ENCODE peak calls at places on chromosomes 16 and 17, in nine cellular contexts. One of them, this sample, is unnamed.
A peak's percentile ranks its signal among the peaks of the same experiment; 100 is the strongest.

GRCh38 chr17:68600881-68601564 is at the start of gene FAM20A:
- DNase-seq in tibial artery: no peak
- DNase-seq in cardiac muscle cell: no peak
- DNase-seq in AG04450: no peak
- DNase-seq in IMR-90: no peak
- DNase-seq in A549: peak; percentile 45
- DNase-seq in sigmoid colon: no peak
- DNase-seq in K562: no peak
- DNase-seq in fibroblast of lung: no peak
- DNase-seq in this sample: peak; percentile 12

GRCh38 chr17:70288540-70289290 is 119.4 kb downstream of the KCNJ2 start:
- DNase-seq in tibial artery: no peak
- DNase-seq in cardiac muscle cell: peak; percentile 22
- DNase-seq in AG04450: no peak
- DNase-seq in IMR-90: no peak
- DNase-seq in A549: no peak
- DNase-seq in sigmoid colon: no peak
- DNase-seq in K562: no peak
- DNase-seq in fibroblast of lung: no peak
- DNase-seq in this sample: no peak

GRCh38 chr16:2475413-2476344 is 752 bp downstream of the TBC1D24 start:
- DNase-seq in tibial artery: no peak
- DNase-seq in cardiac muscle cell: no peak
- DNase-seq in AG04450: no peak
- DNase-seq in IMR-90: no peak
- DNase-seq in A549: peak; percentile 21
- DNase-seq in sigmoid colon: no peak
- DNase-seq in K562: peak; percentile 45
- DNase-seq in fibroblast of lung: no peak
- DNase-seq in this sample: no peak

GRCh38 chr16:46577988-46578579 is 43.1 kb downstream of the SHCBP1 start:
- DNase-seq in tibial artery: no peak
- DNase-seq in cardiac muscle cell: no peak
- DNase-seq in AG04450: no peak
- DNase-seq in IMR-90: no peak
- DNase-seq in A549: no peak
- DNase-seq in sigmoid colon: no peak
- DNase-seq in K562: no peak
- DNase-seq in fibroblast of lung: no peak
- DNase-seq in this sample: no peak

GRCh38 chr16:84368327-84368996 is at the start of gene ATP2C2:
- DNase-seq in tibial artery: no peak
- DNase-seq in cardiac muscle cell: no peak
- DNase-seq in AG04450: no peak
- DNase-seq in IMR-90: no peak
- DNase-seq in A549: no peak
- DNase-seq in sigmoid colon: no peak
- DNase-seq in K562: no peak
- DNase-seq in fibroblast of lung: no peak
- DNase-seq in this sample: no peak

GRCh38 chr16:56451753-56452689 is 667 bp downstream of the OGFOD1 start:
- DNase-seq in tibial artery: peak; percentile 26
- DNase-seq in cardiac muscle cell: peak; percentile 32
- DNase-seq in AG04450: no peak
- DNase-seq in IMR-90: peak; percentile 31
- DNase-seq in A549: peak; percentile 35
- DNase-seq in sigmoid colon: no peak
- DNase-seq in K562: peak; percentile 24
- DNase-seq in fibroblast of lung: peak; percentile 45
- DNase-seq in this sample: peak; percentile 65

GRCh38 chr17:67227488-67227887 is 17.5 kb downstream of the HELZ start:
- DNase-seq in tibial artery: no peak
- DNase-seq in cardiac muscle cell: peak; percentile 53
- DNase-seq in AG04450: no peak
- DNase-seq in IMR-90: peak; percentile 28
- DNase-seq in A549: no peak
- DNase-seq in sigmoid colon: no peak
- DNase-seq in K562: no peak
- DNase-seq in fibroblast of lung: peak; percentile 46
- DNase-seq in this sample: no peak

GRCh38 chr16:27251561-27252205 is 16.9 kb downstream of the NSMCE1 start:
- DNase-seq in tibial artery: no peak
- DNase-seq in cardiac muscle cell: no peak
- DNase-seq in AG04450: no peak
- DNase-seq in IMR-90: no peak
- DNase-seq in A549: no peak
- DNase-seq in sigmoid colon: no peak
- DNase-seq in K562: no peak
- DNase-seq in fibroblast of lung: no peak
- DNase-seq in this sample: no peak

GRCh38 chr17:80264048-80264792 is 3.6 kb downstream of the RNF213 start:
- DNase-seq in tibial artery: no peak
- DNase-seq in cardiac muscle cell: no peak
- DNase-seq in AG04450: no peak
- DNase-seq in IMR-90: no peak
- DNase-seq in A549: no peak
- DNase-seq in sigmoid colon: no peak
- DNase-seq in K562: no peak
- DNase-seq in fibroblast of lung: no peak
- DNase-seq in this sample: no peak

DNA sequence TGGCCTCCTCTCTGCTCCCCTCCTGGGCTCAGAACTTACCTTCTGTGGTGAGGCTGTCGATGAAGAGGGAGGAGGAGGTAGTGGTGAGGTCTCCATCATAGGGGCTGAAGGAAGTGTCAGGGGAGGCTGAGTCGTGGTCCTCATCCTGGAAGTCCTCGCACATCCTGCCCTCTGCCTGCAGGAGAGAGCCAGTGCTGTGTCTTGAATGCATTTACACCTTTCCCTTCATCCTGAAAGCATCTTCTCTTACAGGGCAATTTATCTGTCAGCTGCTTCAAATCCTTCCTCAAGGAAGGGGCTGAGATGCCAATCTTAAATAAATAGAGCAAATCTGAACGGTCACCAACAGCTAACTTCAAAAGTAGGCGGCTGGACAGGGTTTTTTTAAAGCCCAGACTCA is 73.6 kb downstream of the PLXDC1 start:
- DNase-seq in tibial artery: no peak
- DNase-seq in cardiac muscle cell: no peak
- DNase-seq in AG04450: no peak
- DNase-seq in IMR-90: no peak
- DNase-seq in A549: no peak
- DNase-seq in sigmoid colon: no peak
- DNase-seq in K562: no peak
- DNase-seq in fibroblast of lung: no peak
- DNase-seq in this sample: no peak
- TF ChIP-seq CTCF in tibial artery: no peak
- TF ChIP-seq CTCF in cardiac muscle cell: no peak
- TF ChIP-seq CTCF in AG04450: peak; percentile 35
- TF ChIP-seq CTCF in IMR-90: peak; percentile 14
- TF ChIP-seq CTCF in A549: peak; percentile 12
- TF ChIP-seq CTCF in sigmoid colon: no peak
- TF ChIP-seq CTCF in K562: peak; percentile 39
- TF ChIP-seq CTCF in fibroblast of lung: peak; percentile 15
- TF ChIP-seq CTCF in this sample: peak; percentile 19

GRCh38 chr16:35450648-35451047 is 1991.2 kb downstream of the TP53TG3F start:
- DNase-seq in tibial artery: no peak
- DNase-seq in cardiac muscle cell: no peak
- DNase-seq in AG04450: no peak
- DNase-seq in IMR-90: no peak
- DNase-seq in A549: no peak
- DNase-seq in sigmoid colon: no peak
- DNase-seq in K562: no peak
- DNase-seq in fibroblast of lung: no peak
- DNase-seq in this sample: no peak
- H3K9me3 ChIP-seq in tibial artery: peaks cover 33% of the 10 kb centered on the region
- H3K9me3 ChIP-seq in cardiac muscle cell: no peaks in the 10 kb centered on the region
- H3K9me3 ChIP-seq in AG04450: peaks cover 43% of the 10 kb centered on the region
- H3K9me3 ChIP-seq in IMR-90: peaks cover 39% of the 10 kb centered on the region
- H3K9me3 ChIP-seq in A549: peaks cover 9% of the 10 kb centered on the region
- H3K9me3 ChIP-seq in sigmoid colon: peaks cover 5% of the 10 kb centered on the region
- H3K9me3 ChIP-seq in K562: no peaks in the 10 kb centered on the region
- H3K9me3 ChIP-seq in fibroblast of lung: peaks cover 3% of the 10 kb centered on the region
- H3K9me3 ChIP-seq in this sample: peaks cover 6% of the 10 kb centered on the region

DNA sequence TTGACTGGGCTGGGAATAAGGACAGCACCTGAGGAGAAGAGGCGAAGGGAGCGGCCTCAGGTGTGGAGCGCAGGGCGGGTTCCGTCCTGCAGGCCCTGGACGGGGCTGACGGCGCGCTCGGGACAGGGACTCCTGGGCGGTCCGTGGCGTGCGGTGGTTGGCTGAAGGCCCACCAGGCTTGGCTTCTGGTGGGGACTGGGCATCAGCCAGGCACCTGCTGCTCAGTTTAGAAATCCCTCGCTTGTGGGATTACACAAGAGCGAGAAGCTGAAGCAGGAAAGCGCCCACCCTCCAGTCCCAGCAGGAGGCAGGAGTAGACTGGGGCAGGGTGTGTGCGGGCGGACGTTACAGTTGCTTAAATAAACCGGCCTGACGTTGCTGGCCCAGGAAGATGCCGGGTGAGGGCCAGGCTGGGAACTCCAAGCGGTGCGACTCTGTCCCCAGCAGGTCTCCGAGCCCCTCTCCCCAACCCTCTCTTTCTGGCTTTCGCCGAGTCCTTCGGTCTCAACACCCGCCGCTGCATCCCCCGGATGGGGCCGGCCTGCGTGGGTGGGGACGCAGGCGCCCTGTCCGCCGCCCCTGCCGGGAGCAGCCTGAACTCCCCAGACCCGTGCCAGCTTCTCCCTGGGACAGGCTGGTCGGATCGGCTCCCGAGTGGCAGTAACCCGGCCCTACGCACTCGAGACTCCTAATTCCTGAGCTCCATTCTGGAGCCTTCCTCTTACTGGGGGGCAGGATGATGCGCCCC is 639 bp downstream of the MIF4GD start:
- DNase-seq in tibial artery: peak; percentile 59
- DNase-seq in cardiac muscle cell: peak; percentile 80
- DNase-seq in AG04450: no peak
- DNase-seq in IMR-90: peak; percentile 76
- DNase-seq in A549: peak; percentile 88
- DNase-seq in sigmoid colon: peak; percentile 88
- DNase-seq in K562: peak; percentile 77
- DNase-seq in fibroblast of lung: peak; percentile 76
- DNase-seq in this sample: peak; percentile 78
- TF ChIP-seq CTCF in tibial artery: peak; percentile 29
- TF ChIP-seq CTCF in cardiac muscle cell: peak; percentile 47
- TF ChIP-seq CTCF in AG04450: peak; percentile 53
- TF ChIP-seq CTCF in IMR-90: peak; percentile 63
- TF ChIP-seq CTCF in A549: no peak
- TF ChIP-seq CTCF in sigmoid colon: peak; percentile 16
- TF ChIP-seq CTCF in K562: peak; percentile 68
- TF ChIP-seq CTCF in fibroblast of lung: peak; percentile 48
- TF ChIP-seq CTCF in this sample: peak; percentile 52

DNA sequence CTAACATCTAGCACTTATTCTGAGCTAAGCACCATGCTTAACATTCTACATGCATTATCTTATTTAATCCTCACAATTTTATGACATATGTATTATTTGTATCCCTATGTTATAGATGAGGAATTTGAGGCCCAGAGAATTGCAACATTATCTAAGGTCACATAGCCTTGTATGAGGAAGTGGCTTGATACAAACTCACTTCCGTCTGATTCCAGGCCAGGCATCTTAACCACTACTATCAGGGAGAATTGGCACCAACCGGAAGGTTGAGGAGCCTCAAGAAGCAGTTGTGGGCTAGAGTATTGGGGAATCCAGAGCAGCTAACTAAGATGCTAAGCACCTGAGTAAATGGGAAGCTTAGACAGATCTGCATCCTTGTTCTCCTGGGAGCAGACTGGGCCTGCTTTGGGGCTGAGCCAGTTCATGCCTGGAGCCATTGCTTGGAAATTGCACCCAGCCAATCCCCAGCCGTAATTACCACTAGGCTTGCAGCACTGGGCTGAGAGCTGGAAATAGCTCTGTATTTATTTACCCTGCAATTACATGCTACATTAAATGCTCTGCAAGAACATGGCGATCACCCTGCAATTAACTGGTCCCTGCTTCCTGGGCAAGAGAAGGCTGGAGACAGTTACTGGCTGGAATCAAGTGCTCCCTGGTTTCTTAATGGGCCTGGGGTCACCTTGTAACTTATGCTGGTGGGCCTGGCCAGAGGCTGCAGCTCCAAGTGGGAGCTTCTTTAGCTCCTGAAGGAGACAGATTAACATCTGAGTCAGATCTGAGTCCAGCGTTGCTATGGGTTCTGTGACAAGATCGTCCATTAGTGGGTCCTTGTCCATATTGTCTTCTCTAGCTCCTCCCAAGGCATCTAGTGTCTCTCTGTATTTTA is 273.1 kb upstream of the CCL2 start:
- DNase-seq in tibial artery: no peak
- DNase-seq in cardiac muscle cell: no peak
- DNase-seq in AG04450: no peak
- DNase-seq in IMR-90: no peak
- DNase-seq in A549: no peak
- DNase-seq in sigmoid colon: no peak
- DNase-seq in K562: no peak
- DNase-seq in fibroblast of lung: no peak
- DNase-seq in this sample: peak; percentile 55
- H3K9me3 ChIP-seq in tibial artery: no peaks in the 10 kb centered on the region
- H3K9me3 ChIP-seq in cardiac muscle cell: no peaks in the 10 kb centered on the region
- H3K9me3 ChIP-seq in AG04450: peaks cover 33% of the 10 kb centered on the region
- H3K9me3 ChIP-seq in IMR-90: peaks cover 14% of the 10 kb centered on the region
- H3K9me3 ChIP-seq in A549: no peaks in the 10 kb centered on the region
- H3K9me3 ChIP-seq in sigmoid colon: no peaks in the 10 kb centered on the region
- H3K9me3 ChIP-seq in K562: no peaks in the 10 kb centered on the region
- H3K9me3 ChIP-seq in fibroblast of lung: no peaks in the 10 kb centered on the region
- H3K9me3 ChIP-seq in this sample: no peaks in the 10 kb centered on the region

GRCh38 chr17:16853661-16854320 is 118.1 kb downstream of the TNFRSF13B start:
- DNase-seq in tibial artery: no peak
- DNase-seq in cardiac muscle cell: no peak
- DNase-seq in AG04450: no peak
- DNase-seq in IMR-90: no peak
- DNase-seq in A549: no peak
- DNase-seq in sigmoid colon: no peak
- DNase-seq in K562: no peak
- DNase-seq in fibroblast of lung: no peak
- DNase-seq in this sample: no peak
- TF ChIP-seq CTCF in tibial artery: no peak
- TF ChIP-seq CTCF in cardiac muscle cell: no peak
- TF ChIP-seq CTCF in AG04450: no peak
- TF ChIP-seq CTCF in IMR-90: no peak
- TF ChIP-seq CTCF in A549: no peak
- TF ChIP-seq CTCF in sigmoid colon: no peak
- TF ChIP-seq CTCF in K562: no peak
- TF ChIP-seq CTCF in fibroblast of lung: no peak
- TF ChIP-seq CTCF in this sample: no peak

DNA sequence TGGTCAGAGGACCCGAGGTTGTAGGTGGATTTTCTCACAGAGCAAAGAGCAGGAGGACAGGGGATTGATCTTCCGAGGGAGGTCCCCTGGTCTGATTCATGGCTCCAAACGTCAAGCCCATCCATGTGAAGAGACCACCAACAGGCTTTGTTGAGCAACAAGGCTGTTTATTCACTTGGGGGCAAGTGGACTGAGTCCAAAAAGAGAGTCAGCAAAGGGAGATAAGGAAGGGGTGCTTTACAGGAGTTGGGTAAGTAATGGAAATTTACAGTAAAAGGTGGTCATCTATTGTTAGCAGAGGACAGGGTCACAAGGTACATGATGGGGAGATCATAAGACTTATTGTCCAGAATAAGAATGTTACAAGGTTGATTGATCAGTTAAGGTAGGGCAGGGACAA is 2285.8 kb downstream of the TP53TG3F start:
- DNase-seq in tibial artery: no peak
- DNase-seq in cardiac muscle cell: no peak
- DNase-seq in AG04450: no peak
- DNase-seq in IMR-90: no peak
- DNase-seq in A549: no peak
- DNase-seq in sigmoid colon: no peak
- DNase-seq in K562: no peak
- DNase-seq in fibroblast of lung: no peak
- DNase-seq in this sample: no peak
- H3K9me3 ChIP-seq in tibial artery: peaks cover 35% of the 10 kb centered on the region
- H3K9me3 ChIP-seq in cardiac muscle cell: no peaks in the 10 kb centered on the region
- H3K9me3 ChIP-seq in AG04450: peaks cover 54% of the 10 kb centered on the region
- H3K9me3 ChIP-seq in IMR-90: peaks cover 25% of the 10 kb centered on the region
- H3K9me3 ChIP-seq in A549: no peaks in the 10 kb centered on the region
- H3K9me3 ChIP-seq in sigmoid colon: no peaks in the 10 kb centered on the region
- H3K9me3 ChIP-seq in K562: no peaks in the 10 kb centered on the region
- H3K9me3 ChIP-seq in fibroblast of lung: no peaks in the 10 kb centered on the region
- H3K9me3 ChIP-seq in this sample: no peaks in the 10 kb centered on the region